ENCODE peak calls at places on chromosomes 5 and 9, in five cellular contexts. G, E, A, U and H are unnamed samples.

GRCh38 chr9:114911167-114911821 is 19.1 kb downstream of the TNFSF8 start:
- DNase-seq in E (no peak), A (no peak), G (no peak), U (peak; percentile 18), H (peak; percentile 16)

GRCh38 chr9:100637787-100638186 is 59.9 kb downstream of the CAVIN4 start:
- DNase-seq in A (no peak), U (no peak), E (no peak), G (no peak), H (no peak)

GRCh38 chr9:101201626-101202025 is 173.1 kb downstream of the PLPPR1 start:
- DNase-seq in U (no peak), G (no peak), A (no peak), E (no peak), H (no peak)

GRCh38 chr9:8863064-8863463 is 1063.5 kb upstream of the DMAC1 start:
- DNase-seq in U (no peak), G (no peak), E (no peak), A (no peak), H (no peak)

GRCh38 chr5:2887401-2888348 is 136.2 kb upstream of the IRX2 start:
- DNase-seq in U (no peak), E (no peak), G (no peak), A (no peak), H (no peak)

GRCh38 chr9:126439402-126439765 is 112.8 kb downstream of the MVB12B start:
- DNase-seq in G (no peak), E (no peak), A (no peak), U (no peak), H (peak; percentile 83)

GRCh38 chr9:125632321-125633115 is 74.5 kb downstream of the MAPKAP1 start:
- DNase-seq in E (no peak), U (no peak), A (no peak), G (no peak), H (peak; percentile 72)

GRCh38 chr5:16417392-16418074 is 48.1 kb downstream of the ZNF622 start:
- DNase-seq in A (no peak), E (no peak), U (no peak), G (no peak), H (no peak)

GRCh38 chr9:81776834-81777233 is 87.5 kb upstream of the TLE1 start:
- DNase-seq in A (no peak), U (no peak), E (no peak), G (no peak), H (no peak)

GRCh38 chr5:79030663-79031480 is 38.6 kb downstream of the DMGDH start:
- DNase-seq in U (no peak), A (no peak), E (no peak), G (no peak), H (no peak)

GRCh38 chr5:77637170-77638074 is 1.1 kb downstream of the OTP start:
- DNase-seq in A (no peak), U (peak; percentile 51), G (no peak), E (no peak), H (no peak)

GRCh38 chr5:77639624-77640023 is 1.1 kb upstream of the OTP start:
- DNase-seq in E (no peak), U (no peak), A (no peak), G (no peak), H (no peak)

GRCh38 chr5:77638204-77638762 is at the start of gene OTP:
- DNase-seq in A (no peak), G (no peak), E (no peak), U (no peak), H (no peak)

GRCh38 chr5:77640577-77641396 is 2.3 kb upstream of the OTP start:
- DNase-seq in A (no peak), U (peak; percentile 72), E (no peak), G (no peak), H (no peak)

GRCh38 chr5:77638763-77639451 is 394 bp upstream of the OTP start:
- DNase-seq in A (no peak), G (no peak), E (no peak), U (peak; percentile 95), H (no peak)
- H3K4me3 ChIP-seq in A (no peak overlapping the region), G (no peak overlapping the region), E (no peak overlapping the region), U (peak overlapping the region; percentile 27), H (no peak overlapping the region)

DNA sequence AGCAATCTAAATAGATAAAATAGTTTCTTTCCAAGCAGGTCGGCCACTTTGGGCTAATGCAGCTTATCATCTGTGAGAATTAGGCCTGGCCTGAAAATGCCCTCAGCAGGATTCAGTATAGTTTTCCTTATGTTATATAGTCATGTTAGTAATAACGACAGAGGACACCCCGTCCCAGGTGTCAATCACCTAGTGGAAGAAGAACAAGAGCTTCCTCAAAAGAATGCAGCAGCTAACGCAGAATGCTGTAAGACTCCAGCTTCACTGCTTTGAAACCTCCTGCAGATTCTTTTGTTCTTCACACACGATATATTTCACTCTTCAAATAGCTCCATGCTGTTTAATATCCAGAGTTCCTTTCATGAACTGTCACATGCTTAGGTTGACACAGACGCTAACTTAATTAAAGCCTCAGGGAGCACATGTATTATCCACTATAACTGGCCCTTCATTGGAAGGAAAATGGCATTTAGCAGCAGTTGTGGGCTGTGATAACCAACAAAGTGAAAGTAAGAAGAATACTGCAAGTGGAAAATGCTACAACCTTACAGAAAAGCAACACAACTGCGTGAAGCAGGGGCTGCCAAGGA is 387.6 kb downstream of the PLK2 start:
- DNase-seq in A (no peak), U (no peak), E (no peak), G (no peak), H (no peak)
- H3K4me3 ChIP-seq in A (no peak overlapping the region), U (no peak overlapping the region), E (no peak overlapping the region), G (no peak overlapping the region), H (no peak overlapping the region)

GRCh38 chr9:35660966-35661413 is 2.9 kb downstream of the CCDC107 start:
- DNase-seq in A (peak; percentile 34), U (peak; percentile 61), E (no peak), G (no peak), H (no peak)

GRCh38 chr9:35661756-35662350 is 3.1 kb downstream of the ARHGEF39 start:
- DNase-seq in E (no peak), A (no peak), U (no peak), G (no peak), H (no peak)

GRCh38 chr9:35665471-35665818 is 450 bp upstream of the ARHGEF39 start:
- DNase-seq in G (no peak), E (no peak), U (no peak), A (no peak), H (no peak)

GRCh38 chr9:35664531-35665470 is at the start of gene ARHGEF39:
- DNase-seq in E (peak; percentile 87), U (peak; percentile 99), A (peak; percentile 66), G (peak; percentile 53), H (peak; percentile 45)

DNA sequence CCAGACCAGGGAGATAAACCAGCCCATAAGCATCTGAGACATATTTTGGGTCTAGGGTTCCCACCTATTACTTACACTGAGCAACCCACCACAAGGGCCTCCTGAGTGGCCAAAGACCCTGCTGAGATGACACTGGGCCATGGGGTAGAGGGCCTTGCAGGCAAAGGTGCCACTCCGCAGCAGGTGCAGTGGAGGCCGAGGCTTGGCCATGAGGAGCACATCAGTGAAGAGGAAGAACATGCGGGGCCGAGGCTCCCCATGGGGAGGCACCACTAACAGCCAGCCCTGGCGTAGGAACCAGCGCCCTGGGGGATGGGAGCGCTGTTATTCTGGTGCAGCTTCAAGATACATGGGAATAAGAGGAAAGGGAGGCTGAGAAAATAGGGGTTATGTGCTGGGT is 2.6 kb downstream of the ARHGEF39 start:
- DNase-seq in G (no peak), E (no peak), A (no peak), U (no peak), H (no peak)
- H3K4me3 ChIP-seq in G (peak overlapping the region; percentile 40), E (no peak overlapping the region), A (no peak overlapping the region), U (no peak overlapping the region), H (no peak overlapping the region)

DNA sequence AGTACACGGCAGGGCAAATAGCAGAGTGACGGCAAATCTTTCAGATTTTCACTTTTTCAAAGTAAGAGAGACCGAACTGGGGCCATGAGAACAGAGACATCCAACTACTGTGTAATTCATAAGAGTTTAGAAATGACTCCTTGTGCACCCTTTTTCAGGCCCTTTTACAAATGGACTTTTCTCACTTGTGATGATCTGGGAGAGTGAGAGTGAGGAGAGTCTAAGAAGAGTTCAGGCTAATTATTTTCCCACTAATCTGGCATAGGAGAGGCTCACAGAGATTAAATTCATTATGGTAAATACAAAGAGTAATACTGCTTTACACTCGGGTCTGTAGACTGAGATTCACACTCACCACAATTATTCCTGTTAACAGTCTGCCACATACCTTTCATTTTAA is 880 bp upstream of the CCNG1 start:
- DNase-seq in G (no peak), E (no peak), A (no peak), U (no peak), H (no peak)
- H3K4me3 ChIP-seq in G (peak overlapping the region; percentile 84), E (peak overlapping the region; percentile 77), A (no peak overlapping the region), U (peak overlapping the region; percentile 19), H (no peak overlapping the region)

GRCh38 chr9:127556871-127557270 is 55.2 kb upstream of the STXBP1 start:
- DNase-seq in G (no peak), E (peak; percentile 37), A (no peak), U (no peak), H (no peak)

GRCh38 chr9:127559247-127559680 is 52.8 kb upstream of the STXBP1 start:
- DNase-seq in U (no peak), E (no peak), G (no peak), A (no peak), H (no peak)

GRCh38 chr9:127557466-127557869 is 54.6 kb upstream of the STXBP1 start:
- DNase-seq in G (no peak), A (no peak), E (peak; percentile 46), U (peak; percentile 74), H (no peak)

GRCh38 chr9:127557998-127558546 is 54.0 kb upstream of the STXBP1 start:
- DNase-seq in E (no peak), A (no peak), U (no peak), G (no peak), H (no peak)

DNA sequence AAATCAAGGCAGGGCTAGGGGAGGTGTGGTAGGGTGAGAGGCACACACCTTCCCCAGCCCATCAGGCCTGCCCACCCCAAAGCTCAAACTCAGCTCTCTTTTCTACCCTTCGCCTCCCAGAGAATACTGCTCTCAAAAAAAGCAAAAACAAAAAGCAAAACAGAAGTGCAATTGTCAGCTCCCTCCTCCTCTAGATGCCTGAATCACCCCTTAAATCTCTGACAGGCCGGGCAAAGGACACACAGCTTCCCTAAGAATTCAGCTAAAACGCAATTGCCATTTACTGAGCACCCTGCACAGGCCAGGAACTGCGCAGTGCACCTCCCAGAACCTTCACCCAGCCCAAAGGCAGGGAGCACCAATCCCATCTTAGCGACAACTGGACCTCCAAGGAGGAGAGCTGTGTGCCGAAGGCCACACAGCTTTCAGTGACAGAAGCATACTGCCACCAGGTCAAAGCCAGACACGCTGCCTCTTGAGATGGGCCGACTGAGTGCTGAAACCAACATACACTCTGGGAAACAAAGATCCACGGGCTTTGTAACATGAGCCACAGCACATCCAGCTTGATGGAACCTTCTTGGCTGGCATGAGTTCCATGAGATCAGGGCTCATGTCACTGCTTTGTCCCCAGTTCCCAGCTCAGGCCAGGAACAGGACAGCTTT is 53.4 kb upstream of the STXBP1 start:
- DNase-seq in E (no peak), G (no peak), A (no peak), U (no peak), H (no peak)
- H3K4me3 ChIP-seq in E (no peak overlapping the region), G (no peak overlapping the region), A (no peak overlapping the region), U (no peak overlapping the region), H (no peak overlapping the region)

GRCh38 chr5:64165160-64165499 is 513 bp upstream of the RNF180 start:
- DNase-seq in G (no peak), A (no peak), E (no peak), U (no peak), H (no peak)
- H3K4me3 ChIP-seq in G (no peak overlapping the region), A (peak overlapping the region; percentile 67), E (peak overlapping the region; percentile 63), U (peak overlapping the region; percentile 63), H (peak overlapping the region; percentile 70)